ENCODE peak calls at places on chromosomes 7 and 10, in four cellular contexts. N is GM12878, A is K562, Z is HepG2. P is an unnamed sample.

GRCh38 chr7:114310344-114311118 is 104.1 kb upstream of the FOXP2 start:
- DNase-seq in N (no peak), A (no peak), Z (no peak), P (no peak)

GRCh38 chr10:45278860-45279498 is 36.4 kb downstream of the OR13A1 start:
- DNase-seq in N (no peak), A (peak), Z (no peak), P (no peak)

GRCh38 chr10:125933693-125934092 is 37.3 kb downstream of the FANK1 start:
- DNase-seq in N (no peak), A (no peak), Z (no peak), P (no peak)

GRCh38 chr10:71708301-71708703 is 11.3 kb downstream of the C10orf105 start:
- DNase-seq in N (no peak), A (peak), Z (peak), P (peak)

GRCh38 chr10:132700168-132701098 is 85.5 kb downstream of the NKX6-2 start:
- DNase-seq in N (no peak), A (no peak), Z (no peak), P (peak)

GRCh38 chr7:2195403-2196246 is 37.1 kb downstream of the MAD1L1 start:
- DNase-seq in N (no peak), A (no peak), Z (no peak), P (no peak)

GRCh38 chr10:57786850-57787750 is 480.6 kb downstream of the IPMK start:
- DNase-seq in N (no peak), A (no peak), Z (no peak), P (no peak)

GRCh38 chr10:101566333-101567164 is 21.5 kb downstream of the POLL start:
- DNase-seq in N (no peak), A (peak), Z (no peak), P (peak)

GRCh38 chr10:118463740-118464139 is 121.6 kb upstream of the FAM204A start:
- DNase-seq in N (no peak), A (no peak), Z (no peak), P (no peak)

GRCh38 chr7:31761646-31762045 is 74.6 kb downstream of the PPP1R17 start:
- DNase-seq in N (no peak), A (no peak), Z (no peak), P (no peak)

GRCh38 chr10:78570633-78571032 is 498.1 kb upstream of the ZMIZ1 start:
- DNase-seq in N (no peak), A (no peak), Z (no peak), P (no peak)

GRCh38 chr7:135481600-135481979 is 28.3 kb downstream of the CNOT4 start:
- DNase-seq in N (no peak), A (no peak), Z (no peak), P (no peak)

GRCh38 chr7:47100815-47101435 is 481.0 kb downstream of the TNS3 start:
- DNase-seq in N (no peak), A (peak), Z (peak), P (peak)

GRCh38 chr10:98224509-98224908 is 43.5 kb downstream of the LOXL4 start:
- DNase-seq in N (no peak), A (no peak), Z (no peak), P (no peak)

GRCh38 chr10:52216852-52217251 is 97.2 kb upstream of the DKK1 start:
- DNase-seq in N (peak), A (no peak), Z (no peak), P (peak)

GRCh38 chr10:130282492-130283233 is 146.5 kb downstream of the GLRX3 start:
- DNase-seq in N (no peak), A (no peak), Z (no peak), P (no peak)

GRCh38 chr10:114220281-114220680 is 18.8 kb upstream of the VWA2 start:
- DNase-seq in N (no peak), A (no peak), Z (no peak), P (no peak)

GRCh38 chr7:50565559-50565916 is 333 bp upstream of the DDC start:
- DNase-seq in N (no peak), A (no peak), Z (no peak), P (no peak)

GRCh38 chr7:44222776-44223261 is 22.0 kb downstream of the YKT6 start:
- DNase-seq in N (no peak), A (no peak), Z (no peak), P (no peak)

GRCh38 chr7:50801907-50802306 is 19.2 kb upstream of the GRB10 start:
- DNase-seq in N (no peak), A (no peak), Z (no peak), P (no peak)

GRCh38 chr10:72821606-72822005 is 71.9 kb upstream of the OIT3 start:
- DNase-seq in N (no peak), A (no peak), Z (no peak), P (no peak)

GRCh38 chr10:75565286-75566251 is 134.1 kb downstream of the LRMDA start:
- DNase-seq in N (peak), A (no peak), Z (peak), P (no peak)

GRCh38 chr10:122642726-122643605 is 56.7 kb downstream of the C10orf120 start:
- DNase-seq in N (no peak), A (no peak), Z (no peak), P (no peak)

GRCh38 chr10:100167521-100168312 is 18.1 kb downstream of the ERLIN1 start:
- DNase-seq in N (no peak), A (no peak), Z (no peak), P (no peak)

GRCh38 chr7:139526578-139527544 is 3.4 kb downstream of the CLEC2L start:
- DNase-seq in N (no peak), A (no peak), Z (no peak), P (no peak)

GRCh38 chr7:102415685-102416225 is 17.6 kb upstream of the ORAI2 start:
- DNase-seq in N (no peak), A (no peak), Z (no peak), P (no peak)

GRCh38 chr10:70354566-70355233 is 27.7 kb downstream of the LRRC20 start:
- DNase-seq in N (no peak), A (no peak), Z (no peak), P (no peak)

GRCh38 chr7:29254663-29255062 is 60.1 kb downstream of the CHN2 start:
- DNase-seq in N (no peak), A (no peak), Z (no peak), P (peak)

GRCh38 chr7:945147-945555 is 9.3 kb downstream of the ADAP1 start:
- DNase-seq in N (no peak), A (no peak), Z (no peak), P (no peak)

GRCh38 chr7:142873281-142873784 is 12.2 kb downstream of the TRPV6 start:
- DNase-seq in N (no peak), A (peak), Z (no peak), P (peak)

GRCh38 chr10:61138728-61139127 is 194.7 kb upstream of the RHOBTB1 start:
- DNase-seq in N (no peak), A (no peak), Z (no peak), P (no peak)

GRCh38 chr7:21670496-21670895 is 127.7 kb downstream of the DNAH11 start:
- DNase-seq in N (no peak), A (no peak), Z (no peak), P (no peak)

GRCh38 chr10:91707236-91707635 is 74.4 kb upstream of the PPP1R3C start:
- DNase-seq in N (no peak), A (no peak), Z (no peak), P (no peak)
- TF ChIP-seq FOXK2 in N (no peak), A (no peak), Z (no peak), P (no peak)

DNA sequence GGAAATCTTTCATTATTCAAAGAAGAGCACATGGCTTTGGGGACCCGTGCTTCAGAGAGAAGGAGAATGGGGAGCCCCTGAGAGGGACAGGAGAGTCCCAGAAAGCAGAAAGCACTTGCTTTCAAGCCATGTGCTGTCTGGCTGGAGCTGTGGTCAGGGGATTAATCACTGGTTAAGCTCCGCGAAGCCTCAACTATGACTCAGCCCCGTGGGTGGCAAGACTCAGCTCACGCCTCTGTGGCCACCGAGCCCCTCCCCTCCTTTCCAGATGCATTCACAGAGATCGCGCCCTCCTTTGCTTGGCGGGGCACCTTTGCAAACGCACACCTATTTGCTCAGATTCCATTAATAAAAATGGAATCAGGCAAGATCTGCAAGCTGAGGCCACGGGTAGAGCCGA is 202.9 kb upstream of the TCERG1L start:
- DNase-seq in N (no peak), A (peak), Z (no peak), P (no peak)
- TF ChIP-seq TARDBP in N (no peak), A (no peak), Z (no peak), P (no peak)

GRCh38 chr7:116981887-116982430 is 28.7 kb downstream of the ST7 start:
- DNase-seq in N (no peak), A (no peak), Z (no peak), P (no peak)

GRCh38 chr7:116985575-116985974 is 32.3 kb downstream of the ST7 start:
- DNase-seq in N (no peak), A (no peak), Z (no peak), P (no peak)

GRCh38 chr7:116986611-116987565 is 33.6 kb downstream of the ST7 start:
- DNase-seq in N (no peak), A (no peak), Z (no peak), P (no peak)

GRCh38 chr7:116984511-116984910 is 31.2 kb downstream of the ST7 start:
- DNase-seq in N (no peak), A (no peak), Z (no peak), P (no peak)

GRCh38 chr7:116984917-116985316 is 31.6 kb downstream of the ST7 start:
- DNase-seq in N (no peak), A (peak), Z (peak), P (peak)
- TF ChIP-seq SP1 in N (no peak), A (no peak), Z (no peak), P (no peak)

GRCh38 chr7:37173655-37174054 is 275.0 kb downstream of the ELMO1 start:
- DNase-seq in N (no peak), A (no peak), Z (no peak), P (no peak)
- TF ChIP-seq FOXK2 in N (no peak), A (no peak), Z (no peak), P (no peak)

GRCh38 chr7:100867796-100868485 is 754 bp downstream of the TRIP6 start:
- DNase-seq in N (no peak), A (peak), Z (no peak), P (no peak)
- TF ChIP-seq TARDBP in N (no peak), A (no peak), Z (no peak), P (no peak)

DNA sequence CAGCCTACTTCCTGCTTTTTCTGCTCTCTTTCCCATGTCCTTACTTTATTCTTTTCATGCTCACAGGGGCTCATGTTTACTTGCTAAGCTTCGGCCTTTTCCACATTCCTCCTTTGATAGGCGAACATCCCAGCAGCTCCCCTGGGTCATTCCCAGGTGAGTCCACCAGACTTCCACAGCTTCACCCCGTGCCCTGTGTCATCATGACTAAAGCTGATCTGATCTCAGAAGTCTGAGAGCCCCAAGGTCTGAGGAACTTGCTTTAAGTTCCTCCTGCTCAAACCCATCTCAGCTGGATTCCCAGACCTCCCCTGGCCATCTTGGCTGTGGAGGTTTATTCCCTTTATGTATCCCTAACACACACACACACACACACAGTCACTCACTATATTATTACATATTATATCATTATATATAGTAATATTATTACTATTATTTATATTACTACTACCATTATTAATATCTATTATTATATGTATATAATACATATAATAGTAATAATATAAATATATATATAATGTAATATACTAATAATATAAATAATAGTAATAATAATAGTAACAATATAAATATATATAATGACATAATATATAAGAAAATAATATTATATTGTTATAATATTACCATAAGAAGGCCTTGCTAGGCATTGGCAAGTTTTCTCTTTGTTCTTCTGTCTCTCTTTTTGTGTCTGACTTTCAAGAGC is 295.9 kb downstream of the PTEN start:
- DNase-seq in N (no peak), A (no peak), Z (no peak), P (no peak)
- TF ChIP-seq SP1 in N (no peak), A (no peak), Z (no peak), P (no peak)

P was measured in HEK293T.